ENCODE peak calls at places on chromosome 16, in five cellular contexts. X is K562, S is HCT116, N is GM12878, A is HepG2. D is an unnamed sample. For H3K4me1, the result is how much of the 10 kb centered on the place peaks cover.

GRCh38 chr16:85735225-85735722 is 15.6 kb downstream of the C16orf74 start:
- DNase-seq in X (no peak), S (no peak), N (peak), A (no peak), D (no peak)

GRCh38 chr16:68668266-68668665 is 23.2 kb downstream of the CDH3 start:
- DNase-seq in X (no peak), A (no peak), N (peak), S (no peak), D (no peak)

GRCh38 chr16:55284718-55285099 is 39.3 kb upstream of the IRX6 start:
- DNase-seq in N (no peak), A (no peak), X (no peak), S (no peak), D (no peak)

GRCh38 chr16:67571981-67572431 is 9.7 kb downstream of the CTCF start:
- DNase-seq in X (no peak), A (no peak), N (no peak), S (no peak), D (no peak)

GRCh38 chr16:56425439-56425832 is at the start of gene AMFR:
- DNase-seq in N (no peak), X (peak), S (peak), A (peak), D (peak)

GRCh38 chr16:64695684-64696083 is 426.2 kb downstream of the CDH11 start:
- DNase-seq in A (no peak), S (no peak), N (no peak), X (no peak), D (no peak)

GRCh38 chr16:64211306-64211705 is 910.6 kb downstream of the CDH11 start:
- DNase-seq in N (no peak), S (no peak), A (no peak), X (no peak), D (no peak)

GRCh38 chr16:14454391-14454790 is 175.7 kb downstream of the PARN start:
- DNase-seq in X (no peak), S (no peak), A (no peak), N (no peak), D (no peak)

GRCh38 chr16:82016268-82016667 is 5.0 kb upstream of the SDR42E1 start:
- DNase-seq in N (no peak), S (peak), A (no peak), X (peak), D (no peak)

GRCh38 chr16:65769776-65770438 is 596.6 kb upstream of the CDH5 start:
- DNase-seq in S (no peak), N (no peak), X (peak), A (no peak), D (no peak)

GRCh38 chr16:4631444-4631843 is 6.8 kb downstream of the MGRN1 start:
- DNase-seq in N (no peak), A (no peak), X (no peak), S (no peak), D (no peak)

GRCh38 chr16:80084614-80085013 is 456.2 kb upstream of the DYNLRB2 start:
- DNase-seq in S (no peak), X (peak), A (peak), N (no peak), D (peak)

GRCh38 chr16:66988197-66988788 is at the start of gene CES4A:
- DNase-seq in X (no peak), N (no peak), A (peak), S (no peak), D (no peak)

GRCh38 chr16:76780556-76780955 is 410.4 kb upstream of the MON1B start:
- DNase-seq in N (no peak), A (no peak), S (no peak), X (no peak), D (no peak)

GRCh38 chr16:73020409-73020884 is 27.5 kb downstream of the ZFHX3 start:
- DNase-seq in X (no peak), N (no peak), A (peak), S (peak), D (no peak)

GRCh38 chr16:89904606-89905510 is 13.8 kb upstream of the MC1R start:
- DNase-seq in N (no peak), X (no peak), S (no peak), A (no peak), D (no peak)

GRCh38 chr16:79589495-79590134 is 10.9 kb downstream of the MAF start:
- DNase-seq in S (no peak), X (no peak), N (no peak), A (no peak), D (peak)

GRCh38 chr16:20241321-20241720 is 86.0 kb downstream of the GP2 start:
- DNase-seq in X (no peak), S (no peak), N (no peak), A (no peak), D (no peak)

GRCh38 chr16:53949716-53950410 is 245.9 kb downstream of the FTO start:
- DNase-seq in X (no peak), S (no peak), A (peak), N (no peak), D (no peak)

GRCh38 chr16:20622498-20622870 is 46.3 kb upstream of the ACSM2B start:
- DNase-seq in N (no peak), A (no peak), S (no peak), X (no peak), D (no peak)

GRCh38 chr16:74623846-74624245 is 16.9 kb upstream of the GLG1 start:
- DNase-seq in S (no peak), N (no peak), A (no peak), X (no peak), D (no peak)

GRCh38 chr16:80971814-80972213 is 34.9 kb downstream of the CMC2 start:
- DNase-seq in X (peak), N (no peak), S (no peak), A (no peak), D (no peak)

GRCh38 chr16:27230562-27230991 is 27.3 kb downstream of the KDM8 start:
- DNase-seq in X (no peak), S (no peak), N (no peak), A (no peak), D (no peak)

GRCh38 chr16:2170587-2171435 is 15.2 kb downstream of the TRAF7 start:
- DNase-seq in N (no peak), S (no peak), A (no peak), X (no peak), D (no peak)

GRCh38 chr16:31386157-31386984 is 6.8 kb upstream of the ITGAD start:
- DNase-seq in S (peak), X (no peak), N (no peak), A (no peak), D (no peak)

GRCh38 chr16:19419691-19420060 is 2.0 kb downstream of the TMC5 start:
- DNase-seq in S (peak), A (no peak), X (no peak), N (no peak), D (no peak)

GRCh38 chr16:88619859-88620655 is 18.3 kb upstream of the IL17C start:
- DNase-seq in X (no peak), A (no peak), S (no peak), N (no peak), D (no peak)

GRCh38 chr16:30615358-30616076 is 5.3 kb upstream of the ZNF689 start:
- DNase-seq in A (peak), X (peak), N (no peak), S (peak), D (peak)

GRCh38 chr16:732936-733335 is 6.0 kb downstream of the HAGHL start:
- DNase-seq in X (no peak), N (no peak), S (no peak), A (no peak), D (no peak)
- H3K4me2 ChIP-seq in X (no peak), N (no peak), S (no peak), A (no peak), D (no peak)

GRCh38 chr16:87366930-87367329 is 16.6 kb downstream of the FBXO31 start:
- DNase-seq in X (no peak), A (no peak), N (no peak), S (no peak), D (no peak)

GRCh38 chr16:87369117-87369775 is 14.3 kb downstream of the FBXO31 start:
- DNase-seq in A (no peak), N (no peak), X (no peak), S (no peak), D (no peak)

GRCh38 chr16:87368029-87368765 is 15.4 kb downstream of the FBXO31 start:
- DNase-seq in N (no peak), X (no peak), A (no peak), S (no peak), D (no peak)

GRCh38 chr16:87366288-87366687 is 17.3 kb downstream of the FBXO31 start:
- DNase-seq in S (no peak), A (no peak), X (no peak), N (no peak), D (no peak)

GRCh38 chr16:87367556-87367955 is 16.0 kb downstream of the FBXO31 start:
- DNase-seq in N (no peak), X (no peak), A (no peak), S (no peak), D (no peak)
- H3K4me1 ChIP-seq in N (under half), X (under half), A (half or more), S (under half), D (under half)

DNA sequence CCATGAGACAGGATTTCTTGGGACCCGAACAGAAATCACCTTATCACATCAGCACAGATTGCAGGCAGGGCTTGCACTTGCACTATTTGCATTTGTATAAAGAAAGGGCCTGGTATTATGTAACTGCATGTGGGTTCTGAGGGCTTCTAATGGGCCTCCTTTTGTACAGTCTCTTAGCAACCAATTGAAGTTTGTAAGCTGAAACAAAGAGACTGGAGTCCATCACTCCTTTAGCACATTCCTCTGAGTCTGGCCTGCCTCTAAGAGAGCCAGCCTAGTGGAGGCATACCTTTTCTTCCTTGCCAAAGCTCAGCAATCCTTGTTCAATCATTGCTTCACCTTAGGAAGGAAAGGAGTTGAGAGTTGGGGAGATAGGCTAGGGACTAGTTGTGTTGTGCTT is 387.1 kb downstream of the XYLT1 start:
- DNase-seq in S (no peak), A (no peak), X (no peak), N (no peak), D (peak)
- TF ChIP-seq SRF in S (no peak), A (no peak), X (no peak), N (no peak), D (no peak)

GRCh38 chr16:50974438-50975036 is 176.5 kb downstream of the SALL1 start:
- DNase-seq in X (no peak), N (no peak), S (no peak), A (no peak), D (no peak)
- H3K4me2 ChIP-seq in X (no peak), N (no peak), S (no peak), A (no peak), D (no peak)

GRCh38 chr16:3470723-3471122 is 24.6 kb downstream of the C16orf90 start:
- DNase-seq in X (no peak), N (no peak), A (no peak), S (no peak), D (no peak)

GRCh38 chr16:3467182-3467581 is 23.7 kb downstream of the NAA60 start:
- DNase-seq in X (no peak), N (no peak), A (no peak), S (no peak), D (no peak)

GRCh38 chr16:3467920-3468319 is 24.4 kb downstream of the NAA60 start:
- DNase-seq in X (no peak), A (no peak), N (no peak), S (no peak), D (no peak)

GRCh38 chr16:3469736-3470135 is 25.6 kb downstream of the C16orf90 start:
- DNase-seq in S (no peak), A (no peak), X (no peak), N (no peak), D (no peak)

DNA sequence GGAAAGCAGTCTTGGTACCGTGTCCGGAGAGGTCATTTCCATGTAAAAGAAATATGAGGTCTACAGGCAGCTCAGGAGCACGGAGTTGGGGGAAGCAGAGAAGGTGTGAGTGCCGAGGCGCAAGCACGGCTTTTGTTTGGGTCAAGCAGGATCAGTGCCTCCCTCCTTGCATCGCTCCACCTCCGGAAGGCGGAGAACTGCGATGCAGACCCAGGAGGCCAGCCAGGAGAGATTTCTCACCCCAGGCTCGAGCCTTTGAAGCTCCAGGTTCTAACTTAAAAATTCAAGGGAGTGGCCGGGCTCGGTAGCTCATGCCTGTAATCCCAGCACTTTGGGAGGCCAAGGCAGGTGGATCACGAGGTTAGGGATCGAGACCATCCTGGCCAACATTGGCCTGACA is 25.0 kb downstream of the NAA60 start:
- DNase-seq in X (no peak), N (no peak), S (no peak), A (no peak), D (no peak)
- H3K4me1 ChIP-seq in X (under half), N (under half), S (under half), A (under half), D (under half)

GRCh38 chr16:57533618-57534336 is 2.6 kb downstream of the CCDC102A start:
- DNase-seq in N (no peak), S (no peak), A (no peak), X (no peak), D (peak)
- TF ChIP-seq SRF in N (no peak), S (no peak), A (no peak), X (no peak), D (no peak)

GRCh38 chr16:984106-984505 is 2.5 kb downstream of the SOX8 start:
- DNase-seq in S (no peak), X (no peak), N (no peak), A (no peak), D (no peak)

GRCh38 chr16:985646-986400 is 4.3 kb downstream of the SOX8 start:
- DNase-seq in X (no peak), A (no peak), S (no peak), N (no peak), D (no peak)

GRCh38 chr16:984736-985135 is 3.2 kb downstream of the SOX8 start:
- DNase-seq in A (no peak), N (no peak), S (no peak), X (no peak), D (no peak)

GRCh38 chr16:986411-986810 is 4.8 kb downstream of the SOX8 start:
- DNase-seq in X (no peak), N (no peak), A (no peak), S (no peak), D (no peak)

DNA sequence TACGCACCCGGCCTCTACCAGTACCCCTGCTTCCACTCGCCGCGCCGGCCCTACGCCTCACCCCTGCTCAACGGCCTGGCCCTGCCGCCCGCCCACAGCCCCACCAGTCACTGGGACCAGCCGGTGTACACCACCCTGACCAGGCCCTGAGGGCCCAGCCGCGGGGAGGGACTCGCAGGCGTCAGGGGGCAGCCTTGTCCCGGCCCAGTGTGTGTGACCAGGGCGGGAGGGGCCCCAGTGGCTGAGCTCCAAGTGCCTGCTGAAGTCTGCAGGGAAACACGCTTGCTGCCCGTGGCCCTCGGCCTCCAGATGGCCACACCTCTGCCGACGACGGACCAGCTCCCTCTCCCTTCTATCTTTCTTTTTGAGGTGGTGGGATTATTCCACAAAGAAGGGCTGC is 3.7 kb downstream of the SOX8 start:
- DNase-seq in X (no peak), N (no peak), A (no peak), S (no peak), D (no peak)
- H3K4me2 ChIP-seq in X (no peak), N (no peak), A (no peak), S (no peak), D (no peak)